ENCODE peak calls at places on chromosomes 12 and 14, in six cellular contexts. T is WERI-Rb-1, O is AG10803, J is Peyer's patch, U is AG04450, D is heart right ventricle. H is an unnamed sample.

GRCh38 chr12:119241049-119241448 is 62.3 kb downstream of the HSPB8 start:
- DNase-seq in U (no peak), O (no peak), J (no peak), D (no peak), T (no peak), H (no peak)

GRCh38 chr14:82410064-82410463 is 876.4 kb upstream of the SEL1L start:
- DNase-seq in U (no peak), D (no peak), T (no peak), O (no peak), J (no peak), H (no peak)

GRCh38 chr12:25107920-25108319 is 87.0 kb downstream of the DNAI7 start:
- DNase-seq in T (no peak), O (no peak), D (no peak), J (no peak), U (no peak), H (no peak)

GRCh38 chr12:106583578-106584103 is 837 bp downstream of the RFX4 start:
- DNase-seq in U (no peak), D (no peak), J (no peak), T (no peak), O (peak; percentile 21), H (peak; percentile 20)

GRCh38 chr12:101859664-101860607 is 17.4 kb upstream of the DRAM1 start:
- DNase-seq in O (peak; percentile 62), U (no peak), T (no peak), J (no peak), D (no peak), H (peak; percentile 16)

GRCh38 chr12:57621497-57622292 is 10.5 kb downstream of the ARHGEF25 start:
- DNase-seq in D (peak; percentile 61), O (peak; percentile 13), T (peak; percentile 71), U (no peak), J (peak; percentile 75), H (peak; percentile 38)

GRCh38 chr12:115380509-115381120 is 696.6 kb upstream of the TBX3 start:
- DNase-seq in D (no peak), J (no peak), T (no peak), U (no peak), O (no peak), H (no peak)

GRCh38 chr14:81366259-81366658 is 33.9 kb downstream of the STON2 start:
- DNase-seq in U (no peak), J (no peak), T (peak; percentile 18), D (no peak), O (no peak), H (no peak)

GRCh38 chr12:104475269-104475668 is 18.5 kb downstream of the CHST11 start:
- DNase-seq in J (no peak), D (no peak), U (no peak), O (no peak), T (no peak), H (no peak)

GRCh38 chr12:70661762-70662161 is 24.5 kb upstream of the PTPRB start:
- DNase-seq in J (no peak), T (no peak), D (no peak), O (peak; percentile 89), U (no peak), H (peak; percentile 67)

GRCh38 chr12:68378859-68379628 is 46.9 kb upstream of the MDM1 start:
- DNase-seq in U (no peak), T (no peak), J (no peak), O (peak; percentile 39), D (peak; percentile 27), H (peak; percentile 46)

GRCh38 chr14:56176530-56176929 is 58.3 kb downstream of the PELI2 start:
- DNase-seq in T (no peak), U (no peak), O (no peak), J (no peak), D (no peak), H (no peak)

GRCh38 chr12:10310926-10311705 is 3.4 kb downstream of the KLRD1 start:
- DNase-seq in D (peak; percentile 6), T (no peak), J (no peak), O (no peak), U (no peak), H (peak; percentile 31)

GRCh38 chr12:54405573-54405972 is 13.5 kb downstream of the ITGA5 start:
- DNase-seq in O (no peak), U (no peak), D (no peak), T (no peak), J (no peak), H (no peak)

GRCh38 chr12:4099276-4099675 is 174.3 kb upstream of the CCND2 start:
- DNase-seq in U (no peak), T (no peak), J (no peak), D (no peak), O (no peak), H (no peak)
- TF ChIP-seq CTCF in U (no peak), T (no peak), J (no peak), D (no peak), O (no peak), H (no peak)

DNA sequence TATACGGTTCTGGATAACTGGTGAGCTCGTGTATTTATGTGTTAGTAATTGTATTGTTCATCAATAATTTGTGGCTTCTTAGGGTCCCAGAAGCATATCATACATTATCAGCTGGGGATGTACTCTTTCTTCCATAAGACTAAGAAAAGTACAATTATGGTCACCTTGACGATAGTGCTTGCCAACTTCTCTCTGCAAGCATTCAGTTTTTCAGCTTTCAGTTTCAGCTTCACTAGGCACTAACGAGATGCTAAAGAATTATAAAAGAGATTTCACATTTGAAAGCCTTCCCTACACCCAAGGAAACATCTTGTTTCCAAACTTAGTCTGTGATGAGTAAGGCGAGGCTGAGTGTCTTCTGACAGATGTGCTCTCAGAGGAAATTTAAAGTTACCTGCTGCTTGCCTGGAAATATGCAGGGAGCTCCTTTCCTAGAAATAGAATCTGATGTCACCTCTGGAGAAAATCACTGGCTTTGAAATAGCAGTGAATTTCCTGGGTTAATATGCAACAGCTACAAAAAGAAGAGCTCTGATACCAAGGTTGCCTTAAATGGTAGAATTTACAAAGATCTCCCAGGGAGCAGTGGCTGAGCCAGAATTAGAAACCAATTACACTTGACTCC is 1419.9 kb upstream of the TMEM132C start:
- DNase-seq in O (no peak), D (no peak), U (no peak), J (no peak), T (no peak), H (no peak)
- H3K4me3 ChIP-seq in O (no peak overlapping the region), D (no peak overlapping the region), U (no peak overlapping the region), J (no peak overlapping the region), T (no peak overlapping the region), H (no peak overlapping the region)

DNA sequence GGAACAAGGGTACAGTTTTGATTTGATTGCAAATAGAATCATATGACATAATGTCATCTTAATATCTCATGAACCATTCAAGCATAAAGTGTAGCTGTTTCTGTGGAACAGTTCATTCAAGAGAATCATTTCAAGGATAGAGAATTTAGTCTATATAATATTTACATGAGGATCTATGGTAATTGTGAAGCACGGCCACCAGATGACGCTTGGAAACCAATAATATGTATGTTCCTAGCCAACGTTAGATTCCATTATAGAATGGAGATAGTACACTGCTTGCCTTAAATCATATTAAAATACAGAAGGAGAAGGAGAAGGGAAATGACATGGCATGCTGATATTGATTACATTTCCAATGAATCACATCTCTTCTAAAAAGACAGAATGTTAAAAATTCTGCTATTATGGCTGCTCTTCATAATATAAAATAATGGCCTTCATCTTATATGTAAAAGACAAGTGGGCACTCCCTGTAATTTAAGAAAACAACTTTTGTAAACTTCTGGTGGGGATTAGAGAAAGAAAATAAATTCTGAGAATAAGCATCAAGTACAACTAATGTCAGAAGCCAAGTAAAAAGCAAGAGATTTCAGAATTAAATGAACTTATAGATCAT is 351.0 kb downstream of the NAV3 start:
- DNase-seq in J (no peak), U (no peak), D (no peak), O (peak; percentile 26), T (peak; percentile 42), H (peak; percentile 63)
- TF ChIP-seq CTCF in J (peak; percentile 70), U (peak; percentile 71), D (peak; percentile 12), O (peak; percentile 56), T (peak; percentile 53), H (peak; percentile 42)

GRCh38 chr14:105415481-105416428 is 3.9 kb upstream of the MTA1 start:
- DNase-seq in T (no peak), O (no peak), D (no peak), J (no peak), U (no peak), H (no peak)
- H3K4me3 ChIP-seq in T (peak overlapping the region; percentile 42), O (peak overlapping the region; percentile 45), D (peak overlapping the region; percentile 64), J (peak overlapping the region; percentile 56), U (peak overlapping the region; percentile 49), H (peak overlapping the region; percentile 45)

GRCh38 chr12:64801381-64801780 is 23.1 kb upstream of the TBC1D30 start:
- DNase-seq in J (no peak), O (no peak), U (no peak), D (no peak), T (no peak), H (no peak)
- TF ChIP-seq CTCF in J (no peak), O (peak; percentile 21), U (peak; percentile 31), D (no peak), T (peak; percentile 36), H (peak; percentile 20)